ENCODE peak calls at places on chromosomes 12 and 14, in four cellular contexts. I is mesothelial cell of epicardium, T is NAMALWA, D is anterior cingulate cortex. H is an unnamed sample.

GRCh38 chr14:62189698-62190097 is 427.5 kb downstream of the SNAPC1 start:
- DNase-seq in I (no peak), T (no peak), D (no peak), H (no peak)

GRCh38 chr14:65318636-65319506 is 93.7 kb upstream of the FUT8 start:
- DNase-seq in I (no peak), T (peak), D (no peak), H (no peak)

GRCh38 chr12:132472386-132472785 is 17.6 kb upstream of the FBRSL1 start:
- DNase-seq in I (no peak), T (no peak), D (no peak), H (no peak)

GRCh38 chr14:79483472-79483871 is 727.8 kb downstream of the DIO2 start:
- DNase-seq in I (no peak), T (no peak), D (no peak), H (no peak)

GRCh38 chr12:31234955-31235867 is 90.7 kb downstream of the SINHCAF start:
- DNase-seq in I (no peak), T (no peak), D (no peak), H (no peak)

GRCh38 chr14:98725196-98725595 is 546.8 kb downstream of the BCL11B start:
- DNase-seq in I (no peak), T (no peak), D (no peak), H (no peak)

GRCh38 chr12:108840605-108841328 is 16.6 kb downstream of the SSH1 start:
- DNase-seq in I (no peak), T (no peak), D (no peak), H (no peak)

GRCh38 chr12:124645530-124646244 is 78.3 kb upstream of the NCOR2 start:
- DNase-seq in I (no peak), T (no peak), D (no peak), H (no peak)

GRCh38 chr12:1949771-1950470 is 31.5 kb upstream of the CACNA2D4 start:
- DNase-seq in I (no peak), T (no peak), D (no peak), H (no peak)

GRCh38 chr12:65634626-65635331 is 189.5 kb upstream of the HMGA2 start:
- DNase-seq in I (no peak), T (no peak), D (no peak), H (no peak)

GRCh38 chr14:102622262-102622885 is 29.9 kb downstream of the RCOR1 start:
- DNase-seq in I (no peak), T (no peak), D (no peak), H (no peak)

GRCh38 chr14:28303248-28303647 is 463.3 kb upstream of the FOXG1 start:
- DNase-seq in I (no peak), T (no peak), D (no peak), H (no peak)

GRCh38 chr12:126067930-126068329 is 1002.7 kb downstream of the AACS start:
- DNase-seq in I (no peak), T (no peak), D (no peak), H (no peak)

GRCh38 chr14:86035882-86036281 is 505.9 kb downstream of the FLRT2 start:
- DNase-seq in I (no peak), T (peak), D (no peak), H (no peak)

GRCh38 chr12:42691991-42692557 is 102.5 kb upstream of the PRICKLE1 start:
- DNase-seq in I (no peak), T (no peak), D (no peak), H (no peak)

GRCh38 chr12:124588689-124589318 is 21.4 kb upstream of the NCOR2 start:
- DNase-seq in I (no peak), T (no peak), D (peak), H (peak)

GRCh38 chr14:55446127-55446736 is 5.8 kb upstream of the TBPL2 start:
- DNase-seq in I (peak), T (peak), D (peak), H (peak)

GRCh38 chr14:104112113-104112505 is 26.3 kb upstream of the KIF26A start:
- DNase-seq in I (peak), T (no peak), D (no peak), H (peak)

GRCh38 chr14:69922198-69922597 is 43.0 kb downstream of the SMOC1 start:
- DNase-seq in I (no peak), T (no peak), D (no peak), H (peak)

GRCh38 chr14:32102152-32102787 is 25.2 kb downstream of the ARHGAP5 start:
- DNase-seq in I (no peak), T (no peak), D (no peak), H (no peak)

GRCh38 chr14:33931439-33931838 is 19.4 kb downstream of the EGLN3 start:
- DNase-seq in I (no peak), T (no peak), D (no peak), H (no peak)

GRCh38 chr12:29750131-29750927 is 33.4 kb downstream of the TMTC1 start:
- DNase-seq in I (no peak), T (no peak), D (no peak), H (no peak)

GRCh38 chr12:75334384-75335030 is at the start of gene GLIPR1L1:
- DNase-seq in I (peak), T (peak), D (peak), H (peak)

GRCh38 chr14:35212471-35213142 is 79.6 kb upstream of the PSMA6 start:
- DNase-seq in I (no peak), T (no peak), D (no peak), H (no peak)

GRCh38 chr12:96719671-96720362 is 187.2 kb upstream of the NEDD1 start:
- DNase-seq in I (no peak), T (peak), D (no peak), H (no peak)

GRCh38 chr12:111605931-111606625 is 7.0 kb upstream of the ATXN2 start:
- DNase-seq in I (no peak), T (no peak), D (no peak), H (no peak)

GRCh38 chr14:65281991-65282908 is 130.3 kb upstream of the FUT8 start:
- DNase-seq in I (no peak), T (peak), D (peak), H (no peak)

GRCh38 chr14:21054123-21054767 is 3.4 kb upstream of the RNASE8 start:
- DNase-seq in I (no peak), T (no peak), D (no peak), H (no peak)